ENCODE peak calls at places on chromosomes 1 and 21, in eight cellular contexts. K is body of pancreas; D is Karpas-422; L is fibroblast of lung; S is H1; H is effector memory CD4-positive, alpha-beta T cell; N is mesendoderm; A is mammary epithelial cell. P is an unnamed sample.

GRCh38 chr1:204705888-204706837 is 20.6 kb upstream of the LRRN2 start:
- DNase-seq in K (no peak), D (no peak), L (no peak), S (no peak), H (no peak), N (peak; percentile 29), A (no peak), P (peak; percentile 36)

GRCh38 chr1:108646661-108647269 is 14.1 kb downstream of the HENMT1 start:
- DNase-seq in K (peak; percentile 87), D (no peak), L (peak; percentile 69), S (no peak), H (peak; percentile 69), N (peak; percentile 28), A (peak; percentile 42), P (peak; percentile 93)

GRCh38 chr21:28442085-28442484 is 550.6 kb downstream of the LTN1 start:
- DNase-seq in K (no peak), D (no peak), L (no peak), S (no peak), H (no peak), N (no peak), A (no peak), P (no peak)

GRCh38 chr1:2506901-2507565 is 19.4 kb downstream of the PANK4 start:
- DNase-seq in K (no peak), D (no peak), L (no peak), S (no peak), H (no peak), N (no peak), A (no peak), P (no peak)

GRCh38 chr1:157292302-157292701 is 154.1 kb upstream of the ETV3 start:
- DNase-seq in K (no peak), D (no peak), L (no peak), S (peak; percentile 13), H (no peak), N (no peak), A (no peak), P (no peak)

GRCh38 chr21:31204801-31205200 is 139.3 kb downstream of the TIAM1 start:
- DNase-seq in K (no peak), D (no peak), L (no peak), S (no peak), H (no peak), N (no peak), A (no peak), P (no peak)

GRCh38 chr1:180311011-180311730 is 81.1 kb downstream of the LHX4 start:
- DNase-seq in K (no peak), D (no peak), L (peak; percentile 62), S (no peak), H (no peak), N (no peak), A (no peak), P (no peak)

GRCh38 chr1:103489881-103490280 is 35.6 kb upstream of the RNPC3 start:
- DNase-seq in K (no peak), D (no peak), L (peak; percentile 49), S (no peak), H (no peak), N (peak; percentile 14), A (peak; percentile 32), P (no peak)

GRCh38 chr1:95233321-95233736 is 681 bp upstream of the RWDD3 start:
- DNase-seq in K (peak; percentile 37), D (no peak), L (peak; percentile 30), S (peak; percentile 59), H (no peak), N (peak; percentile 91), A (no peak), P (peak; percentile 54)

GRCh38 chr1:1109743-1110142 is 6.1 kb downstream of the C1orf159 start:
- DNase-seq in K (no peak), D (no peak), L (no peak), S (no peak), H (no peak), N (no peak), A (no peak), P (peak; percentile 39)

GRCh38 chr1:223486366-223486765 is 93.2 kb downstream of the CCDC185 start:
- DNase-seq in K (no peak), D (peak; percentile 48), L (no peak), S (no peak), H (no peak), N (no peak), A (no peak), P (no peak)

GRCh38 chr1:2438641-2439040 is 26.3 kb upstream of the PEX10 start:
- DNase-seq in K (no peak), D (no peak), L (no peak), S (no peak), H (no peak), N (no peak), A (no peak), P (no peak)

GRCh38 chr1:240888039-240888786 is 276.3 kb upstream of the GREM2 start:
- DNase-seq in K (peak; percentile 37), D (peak; percentile 90), L (peak; percentile 3), S (peak; percentile 87), H (no peak), N (peak; percentile 76), A (peak; percentile 4), P (no peak)

GRCh38 chr1:88537762-88538161 is 146.3 kb upstream of the PKN2 start:
- DNase-seq in K (no peak), D (no peak), L (no peak), S (no peak), H (no peak), N (no peak), A (no peak), P (no peak)

GRCh38 chr1:31714442-31715096 is 10.8 kb upstream of the COL16A1 start:
- DNase-seq in K (peak; percentile 38), D (peak; percentile 77), L (peak; percentile 78), S (peak; percentile 82), H (no peak), N (peak; percentile 93), A (no peak), P (peak; percentile 95)

GRCh38 chr1:3403388-3404179 is 50.9 kb upstream of the ARHGEF16 start:
- DNase-seq in K (no peak), D (no peak), L (no peak), S (peak; percentile 75), H (no peak), N (peak; percentile 58), A (no peak), P (no peak)

GRCh38 chr21:34129039-34129891 is 55.9 kb downstream of the MRPS6 start:
- DNase-seq in K (peak; percentile 65), D (no peak), L (peak; percentile 89), S (peak; percentile 50), H (peak; percentile 32), N (peak; percentile 87), A (peak; percentile 41), P (no peak)

GRCh38 chr1:227896710-227897655 is 50.7 kb downstream of the WNT9A start:
- DNase-seq in K (peak; percentile 0), D (no peak), L (no peak), S (peak; percentile 33), H (no peak), N (no peak), A (no peak), P (peak; percentile 20)

GRCh38 chr1:5936126-5936525 is 56.1 kb downstream of the NPHP4 start:
- DNase-seq in K (no peak), D (no peak), L (no peak), S (no peak), H (no peak), N (no peak), A (no peak), P (no peak)

GRCh38 chr1:174949061-174949460 is 50.7 kb upstream of the CACYBP start:
- DNase-seq in K (no peak), D (no peak), L (no peak), S (no peak), H (no peak), N (no peak), A (no peak), P (no peak)

GRCh38 chr1:245172026-245172425 is 17.2 kb downstream of the KIF26B start:
- DNase-seq in K (no peak), D (no peak), L (peak; percentile 24), S (no peak), H (no peak), N (no peak), A (no peak), P (no peak)

GRCh38 chr1:234655328-234656069 is 45.5 kb upstream of the IRF2BP2 start:
- DNase-seq in K (no peak), D (no peak), L (no peak), S (no peak), H (no peak), N (peak; percentile 47), A (peak; percentile 81), P (no peak)

GRCh38 chr1:155944396-155944728 is 2.9 kb downstream of the RXFP4 start:
- DNase-seq in K (no peak), D (no peak), L (no peak), S (no peak), H (no peak), N (no peak), A (no peak), P (no peak)
- H3K27ac ChIP-seq in K (peak overlapping the region; percentile 58), D (peak overlapping the region; percentile 96), L (no peak overlapping the region), S (no peak overlapping the region), H (no peak overlapping the region), N (no peak overlapping the region), A (no peak overlapping the region), P (no peak overlapping the region)

GRCh38 chr21:42293649-42294272 is 21.4 kb downstream of the TFF3 start:
- DNase-seq in K (no peak), D (no peak), L (no peak), S (no peak), H (no peak), N (no peak), A (no peak), P (no peak)
- H3K36me3 ChIP-seq in K (no peaks in the 10 kb centered on the region), D (no peaks in the 10 kb centered on the region), L (no peaks in the 10 kb centered on the region), S (no peaks in the 10 kb centered on the region), H (peaks cover 43% of the 10 kb centered on the region), N (no peaks in the 10 kb centered on the region), A (no peaks in the 10 kb centered on the region), P (no peaks in the 10 kb centered on the region)

DNA sequence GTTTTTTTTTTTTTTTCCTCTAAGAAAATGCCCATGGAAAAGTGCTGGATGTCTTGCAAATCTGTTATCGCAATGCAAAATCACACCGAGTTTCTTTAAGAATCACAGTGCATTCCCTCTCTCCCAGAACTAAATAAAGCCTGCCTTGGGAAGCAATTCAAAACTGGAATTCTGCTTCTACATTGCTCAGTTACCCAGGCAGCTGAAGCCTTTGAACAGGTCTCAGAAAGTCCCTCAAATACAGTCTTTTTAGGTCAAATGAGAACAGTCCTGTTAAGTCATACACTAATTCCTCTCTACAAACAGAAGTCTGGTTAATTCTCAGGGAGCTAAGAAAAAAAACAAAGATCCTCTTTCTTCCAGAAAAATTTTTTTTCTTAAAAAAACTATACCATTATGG is 46.2 kb downstream of the SLC30A10 start:
- DNase-seq in K (no peak), D (no peak), L (no peak), S (no peak), H (no peak), N (no peak), A (no peak), P (no peak)
- H3K27ac ChIP-seq in K (no peak overlapping the region), D (no peak overlapping the region), L (no peak overlapping the region), S (no peak overlapping the region), H (no peak overlapping the region), N (no peak overlapping the region), A (no peak overlapping the region), P (no peak overlapping the region)

GRCh38 chr1:77716065-77716464 is 33.6 kb upstream of the ZZZ3 start:
- DNase-seq in K (no peak), D (no peak), L (no peak), S (no peak), H (no peak), N (no peak), A (no peak), P (no peak)

DNA sequence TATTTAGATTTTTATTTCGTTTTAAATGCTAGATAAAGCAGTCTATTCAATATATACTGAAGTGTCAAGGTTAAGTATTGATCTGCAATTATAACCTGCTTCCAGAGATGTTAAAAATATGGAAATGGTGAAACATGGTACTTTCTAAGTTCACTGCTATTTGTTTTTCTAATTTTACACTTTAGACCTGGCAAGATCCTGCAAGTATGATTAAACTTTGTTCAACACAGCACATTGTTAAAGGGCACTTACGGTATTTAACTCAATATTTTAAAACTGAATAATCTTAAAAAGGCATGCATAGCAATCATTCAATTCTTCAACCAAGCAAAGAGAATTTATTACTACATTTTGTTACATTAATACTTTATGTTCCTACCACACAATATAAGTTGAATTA is 35.7 kb upstream of the ZZZ3 start:
- DNase-seq in K (no peak), D (no peak), L (no peak), S (no peak), H (no peak), N (no peak), A (no peak), P (no peak)
- H3K36me3 ChIP-seq in K (peaks cover 3% of the 10 kb centered on the region), D (peaks cover 24% of the 10 kb centered on the region), L (peaks cover 2% of the 10 kb centered on the region), S (peaks cover 6% of the 10 kb centered on the region), H (peaks cover 57% of the 10 kb centered on the region), N (peaks cover 2% of the 10 kb centered on the region), A (peaks cover 33% of the 10 kb centered on the region), P (peaks cover 6% of the 10 kb centered on the region)